ENCODE peak calls at places on chromosomes 12 and 14, in seven cellular contexts. S is nucleus accumbens, T is left cardiac atrium, B is tibial artery, C is ELR, X is NCI-H1092 treated with DMSO at 0.1 percent for 48 hours, K is amygdala. U is an unnamed sample.
A peak's percentile ranks its signal among the peaks of the same experiment; 100 is the strongest.

GRCh38 chr14:96109956-96110355 is 70.8 kb downstream of the C14orf132 start:
- DNase-seq in S (no peak), T (no peak), B (no peak), C (no peak), X (no peak), K (no peak), U (no peak)

GRCh38 chr12:40158592-40159111 is 52.8 kb upstream of the SLC2A13 start:
- DNase-seq in S (no peak), T (no peak), B (no peak), C (no peak), X (no peak), K (no peak), U (peak; percentile 16)

GRCh38 chr14:77000340-77001235 is 27.9 kb downstream of the IRF2BPL start:
- DNase-seq in S (peak; percentile 61), T (peak; percentile 48), B (peak; percentile 80), C (peak; percentile 17), X (peak; percentile 43), K (no peak), U (peak; percentile 52)

GRCh38 chr12:93243689-93244513 is 133.8 kb upstream of the NUDT4 start:
- DNase-seq in S (no peak), T (no peak), B (no peak), C (peak; percentile 57), X (no peak), K (no peak), U (peak; percentile 45)

GRCh38 chr14:64945431-64945830 is 2.9 kb upstream of the GPX2 start:
- DNase-seq in S (no peak), T (no peak), B (no peak), C (no peak), X (no peak), K (no peak), U (no peak)

GRCh38 chr14:104638190-104638589 is 33.6 kb upstream of the TMEM179 start:
- DNase-seq in S (no peak), T (no peak), B (no peak), C (no peak), X (peak; percentile 30), K (no peak), U (no peak)

GRCh38 chr12:1934831-1935230 is 16.4 kb upstream of the CACNA2D4 start:
- DNase-seq in S (no peak), T (no peak), B (peak; percentile 62), C (no peak), X (no peak), K (no peak), U (no peak)

GRCh38 chr14:96584907-96585671 is 82.9 kb downstream of the PAPOLA start:
- DNase-seq in S (no peak), T (no peak), B (no peak), C (no peak), X (no peak), K (no peak), U (no peak)

GRCh38 chr12:63905523-63905922 is 61.0 kb downstream of the SRGAP1 start:
- DNase-seq in S (no peak), T (no peak), B (no peak), C (peak; percentile 93), X (no peak), K (no peak), U (no peak)

GRCh38 chr12:103734847-103735246 is 106.2 kb downstream of the NT5DC3 start:
- DNase-seq in S (no peak), T (no peak), B (no peak), C (no peak), X (no peak), K (no peak), U (no peak)

GRCh38 chr12:63306476-63306875 is 155.5 kb upstream of the AVPR1A start:
- DNase-seq in S (no peak), T (no peak), B (no peak), C (no peak), X (no peak), K (no peak), U (no peak)

GRCh38 chr12:1115471-1116242 is 124.6 kb downstream of the ERC1 start:
- DNase-seq in S (no peak), T (no peak), B (no peak), C (peak; percentile 89), X (no peak), K (no peak), U (no peak)

GRCh38 chr12:53427905-53428594 is 4.4 kb downstream of the AMHR2 start:
- DNase-seq in S (no peak), T (no peak), B (no peak), C (peak; percentile 99), X (no peak), K (no peak), U (no peak)

GRCh38 chr12:92421042-92421441 is 275.4 kb upstream of the BTG1 start:
- DNase-seq in S (no peak), T (no peak), B (no peak), C (no peak), X (no peak), K (no peak), U (no peak)

GRCh38 chr12:39070775-39071174 is 165.4 kb upstream of the CPNE8 start:
- DNase-seq in S (no peak), T (no peak), B (no peak), C (no peak), X (no peak), K (no peak), U (no peak)

GRCh38 chr12:113689047-113689610 is 217.5 kb upstream of the LHX5 start:
- DNase-seq in S (no peak), T (no peak), B (no peak), C (no peak), X (no peak), K (peak; percentile 4), U (no peak)

GRCh38 chr12:54689034-54689372 is 40.8 kb upstream of the DCD start:
- DNase-seq in S (no peak), T (no peak), B (no peak), C (no peak), X (peak; percentile 85), K (no peak), U (no peak)

GRCh38 chr12:67453181-67453580 is 184.0 kb downstream of the CAND1 start:
- DNase-seq in S (no peak), T (no peak), B (no peak), C (no peak), X (no peak), K (no peak), U (no peak)

GRCh38 chr14:23829736-23830474 is 123.7 kb upstream of the DHRS4 start:
- DNase-seq in S (no peak), T (peak; percentile 29), B (no peak), C (peak; percentile 95), X (no peak), K (peak; percentile 7), U (no peak)

GRCh38 chr14:25074112-25074511 is 24.2 kb upstream of the STXBP6 start:
- DNase-seq in S (no peak), T (no peak), B (no peak), C (no peak), X (no peak), K (no peak), U (no peak)

GRCh38 chr14:44297437-44297836 is 209.6 kb downstream of the FSCB start:
- DNase-seq in S (no peak), T (no peak), B (no peak), C (no peak), X (no peak), K (no peak), U (no peak)

GRCh38 chr12:73342733-73343132 is 1070.6 kb downstream of the TRHDE start:
- DNase-seq in S (no peak), T (no peak), B (no peak), C (no peak), X (no peak), K (no peak), U (no peak)

GRCh38 chr12:122064780-122065588 is 13.6 kb upstream of the MLXIP start:
- DNase-seq in S (no peak), T (peak; percentile 67), B (no peak), C (peak; percentile 96), X (peak; percentile 74), K (no peak), U (no peak)

GRCh38 chr14:101461891-101462290 is 99.4 kb upstream of the DIO3 start:
- DNase-seq in S (no peak), T (no peak), B (peak; percentile 50), C (no peak), X (no peak), K (no peak), U (no peak)

GRCh38 chr12:25644964-25645363 is 91.9 kb upstream of the LMNTD1 start:
- DNase-seq in S (no peak), T (no peak), B (no peak), C (no peak), X (no peak), K (no peak), U (no peak)

GRCh38 chr12:65466906-65467305 is 188.4 kb downstream of the MSRB3 start:
- DNase-seq in S (no peak), T (no peak), B (no peak), C (no peak), X (no peak), K (no peak), U (no peak)

GRCh38 chr12:122040579-122041386 is 19.1 kb downstream of the BCL7A start:
- DNase-seq in S (no peak), T (no peak), B (no peak), C (no peak), X (no peak), K (no peak), U (no peak)

GRCh38 chr12:80692114-80692513 is 15.3 kb upstream of the MYF6 start:
- DNase-seq in S (no peak), T (no peak), B (no peak), C (no peak), X (no peak), K (no peak), U (peak; percentile 91)

GRCh38 chr14:32189806-32190205 is 12.0 kb upstream of the RNU6-7 start:
- DNase-seq in S (no peak), T (no peak), B (no peak), C (no peak), X (no peak), K (no peak), U (no peak)

GRCh38 chr12:70744133-70744532 is 106.9 kb upstream of the PTPRB start:
- DNase-seq in S (no peak), T (no peak), B (no peak), C (no peak), X (no peak), K (no peak), U (no peak)

GRCh38 chr12:3722368-3722767 is 30.5 kb downstream of the CRACR2A start:
- DNase-seq in S (no peak), T (no peak), B (no peak), C (no peak), X (no peak), K (no peak), U (no peak)

GRCh38 chr12:62214847-62215246 is 45.4 kb upstream of the USP15 start:
- DNase-seq in S (no peak), T (no peak), B (no peak), C (no peak), X (no peak), K (no peak), U (no peak)

GRCh38 chr12:131290255-131290959 is 336.7 kb downstream of the ADGRD1 start:
- DNase-seq in S (no peak), T (no peak), B (no peak), C (no peak), X (no peak), K (no peak), U (no peak)

GRCh38 chr14:71665157-71665556 is 267.1 kb upstream of the RGS6 start:
- DNase-seq in S (no peak), T (no peak), B (no peak), C (peak; percentile 87), X (no peak), K (no peak), U (no peak)

GRCh38 chr12:48002179-48002601 is 2.1 kb downstream of the COL2A1 start:
- DNase-seq in S (no peak), T (no peak), B (no peak), C (peak; percentile 7), X (no peak), K (no peak), U (no peak)

GRCh38 chr12:79187032-79187431 is 322.5 kb downstream of the SYT1 start:
- DNase-seq in S (no peak), T (no peak), B (no peak), C (no peak), X (peak; percentile 92), K (no peak), U (no peak)

GRCh38 chr12:56007892-56008471 is 10.9 kb downstream of the SUOX start:
- DNase-seq in S (peak; percentile 60), T (no peak), B (peak; percentile 74), C (peak; percentile 26), X (peak; percentile 37), K (no peak), U (no peak)

GRCh38 chr12:132685400-132685799 is 1.7 kb downstream of the POLE start:
- DNase-seq in S (no peak), T (no peak), B (no peak), C (no peak), X (no peak), K (no peak), U (no peak)